ENCODE peak calls at places on chromosome 11, in ten cellular contexts. One of them, this sample, is unnamed.

GRCh38 chr11:65134952-65135632 is 773 bp upstream of the SYVN1 start:
- DNase-seq in choroid plexus epithelial cell: peak
- DNase-seq in CD4-positive, alpha-beta T cell: peak
- DNase-seq in NCI-H69: peak
- DNase-seq in SK-N-SH: peak
- DNase-seq in HEK293T: peak
- DNase-seq in caudate nucleus: peak
- DNase-seq in NAMALWA: peak
- DNase-seq in germinal center: peak
- DNase-seq in activated T-cell treated with anti-CD3 and anti-CD28 coated beads for 1 hour: peak
- DNase-seq in this sample: peak

GRCh38 chr11:46361283-46362145 is 14.3 kb downstream of the DGKZ start:
- DNase-seq in CD4-positive, alpha-beta T cell: peak
- DNase-seq in germinal center: peak
- DNase-seq in NAMALWA: peak
- DNase-seq in choroid plexus epithelial cell: peak
- DNase-seq in HEK293T: peak
- DNase-seq in NCI-H69: peak
- DNase-seq in activated T-cell treated with anti-CD3 and anti-CD28 coated beads for 1 hour: peak
- DNase-seq in caudate nucleus: peak
- DNase-seq in SK-N-SH: peak
- DNase-seq in this sample: peak

GRCh38 chr11:7673724-7674434 is 579 bp upstream of the CYB5R2 start:
- DNase-seq in caudate nucleus: peak
- DNase-seq in HEK293T: no peak
- DNase-seq in choroid plexus epithelial cell: peak
- DNase-seq in SK-N-SH: peak
- DNase-seq in CD4-positive, alpha-beta T cell: no peak
- DNase-seq in NCI-H69: peak
- DNase-seq in NAMALWA: no peak
- DNase-seq in germinal center: peak
- DNase-seq in activated T-cell treated with anti-CD3 and anti-CD28 coated beads for 1 hour: no peak
- DNase-seq in this sample: peak

GRCh38 chr11:61361237-61361636 is 445 bp downstream of the CYB561A3 start:
- DNase-seq in caudate nucleus: no peak
- DNase-seq in HEK293T: no peak
- DNase-seq in SK-N-SH: peak
- DNase-seq in NAMALWA: no peak
- DNase-seq in NCI-H69: peak
- DNase-seq in activated T-cell treated with anti-CD3 and anti-CD28 coated beads for 1 hour: no peak
- DNase-seq in CD4-positive, alpha-beta T cell: no peak
- DNase-seq in germinal center: no peak
- DNase-seq in choroid plexus epithelial cell: no peak
- DNase-seq in this sample: no peak

GRCh38 chr11:9004310-9004945 is 627 bp upstream of the NRIP3 start:
- DNase-seq in CD4-positive, alpha-beta T cell: no peak
- DNase-seq in germinal center: no peak
- DNase-seq in caudate nucleus: no peak
- DNase-seq in SK-N-SH: no peak
- DNase-seq in HEK293T: no peak
- DNase-seq in NAMALWA: no peak
- DNase-seq in activated T-cell treated with anti-CD3 and anti-CD28 coated beads for 1 hour: peak
- DNase-seq in choroid plexus epithelial cell: no peak
- DNase-seq in NCI-H69: peak
- DNase-seq in this sample: no peak

GRCh38 chr11:69640995-69641581 is at the start of gene CCND1:
- DNase-seq in CD4-positive, alpha-beta T cell: no peak
- DNase-seq in HEK293T: peak
- DNase-seq in NAMALWA: no peak
- DNase-seq in germinal center: no peak
- DNase-seq in SK-N-SH: peak
- DNase-seq in caudate nucleus: peak
- DNase-seq in NCI-H69: peak
- DNase-seq in activated T-cell treated with anti-CD3 and anti-CD28 coated beads for 1 hour: no peak
- DNase-seq in choroid plexus epithelial cell: peak
- DNase-seq in this sample: no peak

GRCh38 chr11:35682230-35683195 is 19.9 kb downstream of the TRIM44 start:
- DNase-seq in HEK293T: peak
- DNase-seq in NCI-H69: peak
- DNase-seq in CD4-positive, alpha-beta T cell: no peak
- DNase-seq in NAMALWA: no peak
- DNase-seq in SK-N-SH: peak
- DNase-seq in choroid plexus epithelial cell: peak
- DNase-seq in activated T-cell treated with anti-CD3 and anti-CD28 coated beads for 1 hour: no peak
- DNase-seq in germinal center: no peak
- DNase-seq in caudate nucleus: peak
- DNase-seq in this sample: no peak

GRCh38 chr11:204587-205109 is 2.6 kb downstream of the BET1L start:
- DNase-seq in germinal center: no peak
- DNase-seq in choroid plexus epithelial cell: no peak
- DNase-seq in activated T-cell treated with anti-CD3 and anti-CD28 coated beads for 1 hour: no peak
- DNase-seq in HEK293T: no peak
- DNase-seq in NAMALWA: no peak
- DNase-seq in caudate nucleus: no peak
- DNase-seq in SK-N-SH: no peak
- DNase-seq in NCI-H69: no peak
- DNase-seq in CD4-positive, alpha-beta T cell: no peak
- DNase-seq in this sample: no peak

GRCh38 chr11:90476442-90477007 is 253.7 kb upstream of the CHORDC1 start:
- DNase-seq in caudate nucleus: peak
- DNase-seq in HEK293T: no peak
- DNase-seq in choroid plexus epithelial cell: peak
- DNase-seq in activated T-cell treated with anti-CD3 and anti-CD28 coated beads for 1 hour: no peak
- DNase-seq in NCI-H69: peak
- DNase-seq in NAMALWA: peak
- DNase-seq in SK-N-SH: peak
- DNase-seq in CD4-positive, alpha-beta T cell: no peak
- DNase-seq in germinal center: no peak
- DNase-seq in this sample: no peak

GRCh38 chr11:130937051-130937450 is 20.8 kb upstream of the SNX19 start:
- DNase-seq in SK-N-SH: no peak
- DNase-seq in CD4-positive, alpha-beta T cell: no peak
- DNase-seq in germinal center: no peak
- DNase-seq in caudate nucleus: no peak
- DNase-seq in NAMALWA: no peak
- DNase-seq in NCI-H69: no peak
- DNase-seq in choroid plexus epithelial cell: no peak
- DNase-seq in activated T-cell treated with anti-CD3 and anti-CD28 coated beads for 1 hour: no peak
- DNase-seq in HEK293T: no peak
- DNase-seq in this sample: no peak

GRCh38 chr11:108538022-108538424 is 39.8 kb upstream of the POGLUT3 start:
- DNase-seq in caudate nucleus: no peak
- DNase-seq in activated T-cell treated with anti-CD3 and anti-CD28 coated beads for 1 hour: peak
- DNase-seq in choroid plexus epithelial cell: no peak
- DNase-seq in NAMALWA: no peak
- DNase-seq in germinal center: no peak
- DNase-seq in CD4-positive, alpha-beta T cell: no peak
- DNase-seq in SK-N-SH: no peak
- DNase-seq in NCI-H69: peak
- DNase-seq in HEK293T: no peak
- DNase-seq in this sample: no peak

GRCh38 chr11:119144825-119145476 is 3.9 kb upstream of the ABCG4 start:
- DNase-seq in SK-N-SH: peak
- DNase-seq in NAMALWA: peak
- DNase-seq in caudate nucleus: no peak
- DNase-seq in germinal center: peak
- DNase-seq in HEK293T: peak
- DNase-seq in activated T-cell treated with anti-CD3 and anti-CD28 coated beads for 1 hour: no peak
- DNase-seq in choroid plexus epithelial cell: peak
- DNase-seq in NCI-H69: peak
- DNase-seq in CD4-positive, alpha-beta T cell: no peak
- DNase-seq in this sample: peak

GRCh38 chr11:1797391-1798125 is 33.8 kb upstream of the CTSD start:
- DNase-seq in HEK293T: no peak
- DNase-seq in CD4-positive, alpha-beta T cell: no peak
- DNase-seq in germinal center: no peak
- DNase-seq in NAMALWA: no peak
- DNase-seq in NCI-H69: no peak
- DNase-seq in activated T-cell treated with anti-CD3 and anti-CD28 coated beads for 1 hour: no peak
- DNase-seq in SK-N-SH: no peak
- DNase-seq in choroid plexus epithelial cell: no peak
- DNase-seq in caudate nucleus: no peak
- DNase-seq in this sample: no peak

GRCh38 chr11:12914401-12914912 is 94.7 kb upstream of the RASSF10 start:
- DNase-seq in activated T-cell treated with anti-CD3 and anti-CD28 coated beads for 1 hour: no peak
- DNase-seq in choroid plexus epithelial cell: peak
- DNase-seq in NAMALWA: peak
- DNase-seq in NCI-H69: peak
- DNase-seq in germinal center: peak
- DNase-seq in HEK293T: peak
- DNase-seq in SK-N-SH: peak
- DNase-seq in caudate nucleus: peak
- DNase-seq in CD4-positive, alpha-beta T cell: no peak
- DNase-seq in this sample: no peak

This sample was measured in B cell.